ENCODE peak calls at places on chromosomes 11 and 22, in four cellular contexts. L is body of pancreas, D is brain microvascular endothelial cell, O is upper lobe of left lung. A is an unnamed sample.

GRCh38 chr22:28333106-28333505 is 346.5 kb downstream of the TTC28 start:
- DNase-seq in L (no peak), D (no peak), O (no peak), A (no peak)

GRCh38 chr11:124793466-124794278 is 6.5 kb downstream of the MSANTD2 start:
- DNase-seq in L (peak), D (no peak), O (no peak), A (no peak)

GRCh38 chr11:108530426-108530825 is 32.2 kb upstream of the POGLUT3 start:
- DNase-seq in L (no peak), D (no peak), O (peak), A (no peak)

GRCh38 chr11:35981581-35981980 is 37.7 kb downstream of the LDLRAD3 start:
- DNase-seq in L (no peak), D (no peak), O (no peak), A (no peak)

GRCh38 chr11:76604081-76604601 is 66.4 kb downstream of the LRRC32 start:
- DNase-seq in L (no peak), D (no peak), O (peak), A (no peak)

GRCh38 chr22:24310969-24311368 is 40.3 kb downstream of the SPECC1L start:
- DNase-seq in L (no peak), D (no peak), O (no peak), A (no peak)

GRCh38 chr11:119863236-119863635 is 134.2 kb upstream of the NECTIN1 start:
- DNase-seq in L (no peak), D (no peak), O (peak), A (no peak)

GRCh38 chr11:134275534-134276395 is at the start of gene GLB1L3:
- DNase-seq in L (peak), D (no peak), O (no peak), A (peak)

GRCh38 chr11:61654397-61654829 is 25.8 kb upstream of the DAGLA start:
- DNase-seq in L (peak), D (no peak), O (no peak), A (no peak)

GRCh38 chr11:15665368-15665871 is 550.7 kb downstream of the INSC start:
- DNase-seq in L (no peak), D (peak), O (no peak), A (peak)

GRCh38 chr11:42410251-42410956 is 901.4 kb upstream of the API5 start:
- DNase-seq in L (no peak), D (peak), O (no peak), A (no peak)

GRCh38 chr11:71119656-71120269 is 132.6 kb downstream of the SHANK2 start:
- DNase-seq in L (no peak), D (no peak), O (no peak), A (no peak)

GRCh38 chr11:113884361-113884836 is 9.0 kb upstream of the USP28 start:
- DNase-seq in L (peak), D (peak), O (no peak), A (peak)

GRCh38 chr11:95596011-95596489 is 193.5 kb downstream of the FAM76B start:
- DNase-seq in L (no peak), D (peak), O (no peak), A (no peak)

GRCh38 chr11:134139873-134140331 is 71.0 kb downstream of the JAM3 start:
- DNase-seq in L (peak), D (peak), O (peak), A (peak)

GRCh38 chr11:28657378-28658030 is 549.3 kb downstream of the METTL15 start:
- DNase-seq in L (no peak), D (no peak), O (no peak), A (no peak)

GRCh38 chr11:19777342-19778102 is 64.9 kb downstream of the NAV2 start:
- DNase-seq in L (peak), D (peak), O (peak), A (peak)

GRCh38 chr22:22753526-22754267 is 109.3 kb downstream of the GGTLC2 start:
- DNase-seq in L (peak), D (peak), O (no peak), A (peak)

GRCh38 chr11:75562048-75562835 is at the start of gene SERPINH1:
- DNase-seq in L (peak), D (peak), O (peak), A (peak)

GRCh38 chr22:29787371-29787980 is 20.3 kb downstream of the UQCR10 start:
- DNase-seq in L (peak), D (no peak), O (no peak), A (no peak)

GRCh38 chr22:32326647-32327046 is 31.0 kb upstream of the RFPL3 start:
- DNase-seq in L (no peak), D (no peak), O (no peak), A (no peak)

DNA sequence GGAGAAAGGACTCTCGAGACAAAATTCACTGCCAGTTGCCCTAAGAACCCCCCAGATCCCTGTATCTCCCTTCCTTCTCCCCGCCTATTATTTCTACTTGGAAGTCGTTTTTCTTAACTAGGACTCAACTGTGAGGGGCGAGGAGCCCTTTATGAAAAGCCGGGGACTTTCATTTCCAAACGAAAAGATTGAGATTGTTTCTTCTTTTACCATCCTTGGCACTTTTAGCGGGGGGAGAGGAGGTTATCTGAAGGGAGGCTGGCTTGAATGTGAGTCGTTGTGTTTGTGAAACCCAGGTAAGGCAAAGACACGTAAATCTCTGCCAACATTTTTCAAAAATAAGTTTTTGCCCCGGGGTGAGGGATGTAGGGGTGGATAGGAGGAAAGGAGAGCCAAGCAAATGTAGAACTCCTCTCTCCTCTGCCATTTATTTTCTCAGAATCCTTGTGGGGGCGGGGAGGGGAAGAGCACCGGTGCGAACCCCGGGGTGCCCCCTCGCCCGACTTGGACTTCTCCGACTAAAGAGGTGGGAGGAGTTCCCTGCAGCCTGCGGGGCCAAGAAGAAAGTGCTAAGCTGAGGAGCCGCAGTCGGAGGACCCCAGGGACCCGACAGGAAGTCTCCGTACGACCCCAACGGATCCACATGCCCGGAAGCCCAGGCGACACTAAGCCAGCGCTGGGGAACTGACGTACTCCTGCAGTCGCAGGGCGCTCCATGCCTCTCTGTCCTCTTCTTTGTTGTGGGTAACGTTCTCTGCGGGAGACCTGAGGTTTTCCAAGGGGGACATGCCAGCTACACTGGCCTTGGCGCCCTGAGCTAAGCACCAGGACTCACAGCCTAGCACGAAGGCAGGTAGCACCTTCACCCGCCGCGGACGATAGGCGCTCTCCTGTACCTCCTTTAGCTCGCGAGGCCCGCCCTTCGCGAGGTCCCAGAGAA is 2.3 kb upstream of the WT1 start:
- DNase-seq in L (no peak), D (no peak), O (peak), A (no peak)
- H3K4me3 ChIP-seq in L (no peak), D (no peak), O (no peak), A (no peak)

GRCh38 chr11:83192846-83193245 is 666 bp upstream of the ANKRD42 start:
- DNase-seq in L (no peak), D (no peak), O (no peak), A (no peak)

GRCh38 chr11:83195649-83196048 is 2.1 kb downstream of the ANKRD42 start:
- DNase-seq in L (no peak), D (no peak), O (no peak), A (no peak)

GRCh38 chr11:83193315-83194283 is at the start of gene ANKRD42:
- DNase-seq in L (peak), D (peak), O (peak), A (peak)

GRCh38 chr11:83195176-83195531 is 1.6 kb downstream of the ANKRD42 start:
- DNase-seq in L (no peak), D (no peak), O (no peak), A (no peak)

GRCh38 chr11:83194284-83195175 is 1.0 kb downstream of the ANKRD42 start:
- DNase-seq in L (peak), D (peak), O (peak), A (peak)
- H3K4me3 ChIP-seq in L (peak), D (peak), O (peak), A (peak)

GRCh38 chr11:117686711-117687110 is 110.3 kb downstream of the DSCAML1 start:
- DNase-seq in L (no peak), D (no peak), O (no peak), A (no peak)

GRCh38 chr11:117690484-117691205 is 106.4 kb downstream of the DSCAML1 start:
- DNase-seq in L (no peak), D (no peak), O (no peak), A (no peak)

GRCh38 chr11:117687776-117688175 is 109.2 kb downstream of the DSCAML1 start:
- DNase-seq in L (no peak), D (no peak), O (no peak), A (no peak)

GRCh38 chr11:117685566-117685965 is 111.5 kb downstream of the DSCAML1 start:
- DNase-seq in L (no peak), D (no peak), O (no peak), A (no peak)

GRCh38 chr11:117688255-117688797 is 108.7 kb downstream of the DSCAML1 start:
- DNase-seq in L (no peak), D (no peak), O (no peak), A (no peak)
- H3K4me3 ChIP-seq in L (no peak), D (no peak), O (no peak), A (no peak)

DNA sequence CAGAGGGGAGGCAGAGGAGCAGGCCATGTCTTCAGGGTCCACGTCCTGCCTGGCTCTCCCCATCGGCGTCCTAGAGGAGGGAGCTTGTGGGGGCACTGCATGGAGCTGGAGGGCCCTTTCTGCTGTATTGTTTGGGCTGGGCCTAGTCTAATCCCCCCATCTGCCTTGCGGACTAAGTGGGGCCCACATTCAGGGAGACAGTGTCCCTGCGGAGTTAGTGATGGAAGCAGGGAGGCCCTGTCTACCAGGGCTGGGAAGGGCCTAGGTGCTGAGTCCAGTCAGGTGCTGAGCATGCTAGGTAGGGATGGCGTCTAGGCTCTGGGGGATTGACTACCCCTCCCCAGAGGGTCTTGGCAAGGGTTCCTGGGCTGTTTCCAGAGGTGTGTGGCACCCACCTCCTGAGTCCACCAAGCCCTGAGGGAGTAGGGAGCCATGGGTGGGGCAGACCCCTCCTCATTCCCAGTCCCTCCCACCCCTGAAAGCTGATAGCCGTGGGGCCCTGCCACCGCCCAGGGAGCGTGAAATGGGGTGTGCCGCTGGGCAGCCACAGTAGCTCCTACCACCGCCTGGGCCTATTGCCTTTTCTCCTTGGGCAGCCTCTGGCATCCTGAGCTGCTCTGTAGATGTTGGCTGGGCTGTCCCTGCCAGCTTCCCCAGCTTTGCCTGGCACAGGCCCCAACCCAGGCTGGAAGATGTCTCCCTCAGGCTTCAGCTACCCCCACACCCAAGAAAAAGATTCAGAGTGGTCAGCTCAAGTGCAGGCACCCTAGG is 1.9 kb upstream of the POLD4 start:
- DNase-seq in L (peak), D (no peak), O (peak), A (no peak)
- H3K4me3 ChIP-seq in L (no peak), D (no peak), O (no peak), A (peak)

GRCh38 chr11:7540830-7541555 is 27.2 kb downstream of the PPFIBP2 start:
- DNase-seq in L (no peak), D (no peak), O (no peak), A (no peak)

GRCh38 chr11:7536102-7536501 is 22.3 kb downstream of the PPFIBP2 start:
- DNase-seq in L (no peak), D (no peak), O (no peak), A (no peak)

GRCh38 chr11:7537260-7537659 is 23.5 kb downstream of the PPFIBP2 start:
- DNase-seq in L (no peak), D (no peak), O (no peak), A (no peak)

GRCh38 chr11:7538466-7539454 is 25.0 kb downstream of the PPFIBP2 start:
- DNase-seq in L (no peak), D (no peak), O (no peak), A (peak)

GRCh38 chr11:7538023-7538422 is 24.2 kb downstream of the PPFIBP2 start:
- DNase-seq in L (no peak), D (no peak), O (no peak), A (no peak)
- H3K4me3 ChIP-seq in L (no peak), D (no peak), O (no peak), A (no peak)

DNA sequence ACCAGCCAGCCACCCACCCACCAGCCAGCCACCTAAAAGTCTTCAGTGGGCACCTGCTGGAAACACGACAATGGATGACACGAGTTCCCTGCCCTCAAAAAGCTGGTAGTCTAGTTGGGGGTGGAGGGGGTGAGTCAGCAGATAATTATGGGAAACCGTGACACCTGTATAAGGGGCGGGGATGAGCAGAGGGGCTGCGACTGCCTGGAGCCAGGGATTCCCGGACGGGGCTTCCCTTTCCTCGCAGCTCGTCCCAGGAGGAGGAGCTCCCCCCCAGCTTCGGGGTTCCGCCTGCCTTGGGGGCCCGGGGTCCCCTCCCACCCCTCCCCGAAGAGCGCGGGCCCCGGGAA is 2.3 kb upstream of the RTN4RL2 start:
- DNase-seq in L (no peak), D (no peak), O (no peak), A (no peak)
- H3K4me3 ChIP-seq in L (no peak), D (no peak), O (peak), A (peak)

GRCh38 chr11:102555091-102555490 is 24.5 kb upstream of the MMP7 start:
- DNase-seq in L (no peak), D (no peak), O (no peak), A (no peak)

GRCh38 chr11:102564110-102564509 is 33.6 kb upstream of the MMP7 start:
- DNase-seq in L (no peak), D (no peak), O (no peak), A (no peak)

GRCh38 chr11:102561636-102562035 is 31.1 kb upstream of the MMP7 start:
- DNase-seq in L (no peak), D (no peak), O (no peak), A (no peak)

GRCh38 chr11:102560555-102561011 is 30.0 kb upstream of the MMP7 start:
- DNase-seq in L (no peak), D (peak), O (no peak), A (no peak)

DNA sequence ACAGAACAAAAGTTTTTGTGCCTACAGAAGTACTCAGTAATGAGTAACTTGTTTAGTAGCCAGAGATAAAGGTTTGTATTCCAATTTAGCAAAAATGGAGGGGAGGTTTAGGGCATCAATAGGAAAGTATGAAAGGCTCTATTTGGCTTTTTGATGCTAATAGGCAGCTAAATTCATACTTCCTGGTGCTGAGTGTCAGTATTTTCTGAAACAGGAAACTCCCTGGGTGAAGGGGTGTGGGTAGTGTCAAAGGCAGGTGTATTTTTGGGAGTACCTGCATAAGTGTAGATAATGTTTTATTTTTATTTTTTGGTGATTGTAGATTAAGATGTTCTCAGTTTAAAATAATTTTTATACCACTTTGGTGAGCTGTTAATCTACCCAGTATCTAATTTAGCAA is 29.3 kb upstream of the MMP7 start:
- DNase-seq in L (no peak), D (no peak), O (no peak), A (no peak)
- H3K4me3 ChIP-seq in L (no peak), D (no peak), O (no peak), A (no peak)

DNA sequence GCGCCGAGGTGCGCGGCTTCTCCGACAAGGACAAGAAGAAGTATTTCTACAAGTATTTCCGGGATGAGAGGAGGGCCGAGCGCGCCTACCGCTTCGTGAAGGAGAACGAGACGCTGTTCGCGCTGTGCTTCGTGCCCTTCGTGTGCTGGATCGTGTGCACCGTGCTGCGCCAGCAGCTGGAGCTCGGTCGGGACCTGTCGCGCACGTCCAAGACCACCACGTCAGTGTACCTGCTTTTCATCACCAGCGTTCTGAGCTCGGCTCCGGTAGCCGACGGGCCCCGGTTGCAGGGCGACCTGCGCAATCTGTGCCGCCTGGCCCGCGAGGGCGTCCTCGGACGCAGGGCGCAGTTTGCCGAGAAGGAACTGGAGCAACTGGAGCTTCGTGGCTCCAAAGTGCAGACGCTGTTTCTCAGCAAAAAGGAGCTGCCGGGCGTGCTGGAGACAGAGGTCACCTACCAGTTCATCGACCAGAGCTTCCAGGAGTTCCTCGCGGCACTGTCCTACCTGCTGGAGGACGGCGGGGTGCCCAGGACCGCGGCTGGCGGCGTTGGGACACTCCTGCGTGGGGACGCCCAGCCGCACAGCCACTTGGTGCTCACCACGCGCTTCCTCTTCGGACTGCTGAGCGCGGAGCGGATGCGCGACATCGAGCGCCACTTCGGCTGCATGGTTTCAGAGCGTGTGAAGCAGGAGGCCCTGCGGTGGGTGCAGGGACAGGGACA is 2.7 kb downstream of the NLRP6 start:
- DNase-seq in L (no peak), D (no peak), O (peak), A (no peak)
- H3K4me3 ChIP-seq in L (no peak), D (no peak), O (peak), A (peak)